ENCODE peak calls at places on chromosomes 4 and X, in nine cellular contexts. P is A549; T is Karpas-422; D is RWPE1; X is CD4-positive, CD25-positive, alpha-beta regulatory T cell; Q is suprapubic skin; U is cardiac muscle cell; I is PC-3; E is body of pancreas. B is an unnamed sample.

GRCh38 chr4:176438401-176438800 is 118.6 kb downstream of the SPCS3 start:
- DNase-seq in P (no peak), T (no peak), D (no peak), X (no peak), Q (no peak), U (no peak), I (no peak), E (no peak), B (no peak)

GRCh38 chr4:7553280-7553679 is 118.5 kb upstream of the PSAPL1 start:
- DNase-seq in P (no peak), T (no peak), D (no peak), X (no peak), Q (no peak), U (no peak), I (no peak), E (no peak), B (no peak)

GRCh38 chr4:56129431-56129861 is 180.7 kb downstream of the CEP135 start:
- DNase-seq in P (peak; percentile 48), T (peak; percentile 57), D (peak; percentile 26), X (peak; percentile 18), Q (no peak), U (peak; percentile 80), I (peak; percentile 68), E (peak; percentile 38), B (no peak)

GRCh38 chrX:139851730-139852129 is 81.1 kb downstream of the ATP11C start:
- DNase-seq in P (no peak), T (no peak), D (no peak), X (no peak), Q (no peak), U (no peak), I (no peak), E (no peak), B (no peak)

GRCh38 chr4:105630670-105631655 is 77.5 kb downstream of the INTS12 start:
- DNase-seq in P (no peak), T (no peak), D (peak; percentile 21), X (no peak), Q (no peak), U (no peak), I (no peak), E (no peak), B (no peak)

GRCh38 chrX:150155396-150156048 is 207.6 kb upstream of the MAMLD1 start:
- DNase-seq in P (peak; percentile 58), T (no peak), D (peak; percentile 26), X (no peak), Q (no peak), U (peak; percentile 63), I (peak; percentile 63), E (peak; percentile 13), B (no peak)

GRCh38 chrX:134460005-134460860 is at the start of gene HPRT1:
- DNase-seq in P (peak; percentile 79), T (peak; percentile 90), D (peak; percentile 38), X (peak; percentile 85), Q (peak; percentile 83), U (peak; percentile 83), I (peak; percentile 78), E (peak; percentile 87), B (peak; percentile 90)

GRCh38 chr4:73599182-73599581 is 21.1 kb downstream of the RASSF6 start:
- DNase-seq in P (peak; percentile 91), T (no peak), D (peak; percentile 34), X (no peak), Q (no peak), U (peak; percentile 78), I (peak; percentile 51), E (peak; percentile 65), B (no peak)

GRCh38 chrX:149641432-149641831 is 9.8 kb upstream of the TMEM185A start:
- DNase-seq in P (no peak), T (no peak), D (no peak), X (no peak), Q (no peak), U (no peak), I (no peak), E (no peak), B (no peak)

GRCh38 chr4:93983133-93983532 is 154.6 kb downstream of the ATOH1 start:
- DNase-seq in P (no peak), T (no peak), D (no peak), X (no peak), Q (no peak), U (no peak), I (no peak), E (no peak), B (no peak)

GRCh38 chrX:40172169-40172979 is 74.6 kb upstream of the BCOR start:
- DNase-seq in P (no peak), T (no peak), D (no peak), X (peak; percentile 58), Q (no peak), U (peak; percentile 65), I (peak; percentile 49), E (peak; percentile 67), B (peak; percentile 70)

GRCh38 chrX:40174594-40175415 is 77.0 kb upstream of the BCOR start:
- DNase-seq in P (peak; percentile 33), T (peak; percentile 68), D (no peak), X (peak; percentile 56), Q (no peak), U (peak; percentile 75), I (peak; percentile 52), E (peak; percentile 63), B (peak; percentile 56)

GRCh38 chrX:40172980-40173661 is 75.4 kb upstream of the BCOR start:
- DNase-seq in P (no peak), T (no peak), D (no peak), X (peak; percentile 28), Q (no peak), U (no peak), I (no peak), E (no peak), B (no peak)

GRCh38 chrX:40175416-40176255 is 77.9 kb upstream of the BCOR start:
- DNase-seq in P (peak; percentile 60), T (peak; percentile 94), D (no peak), X (peak; percentile 93), Q (no peak), U (peak; percentile 71), I (peak; percentile 48), E (peak; percentile 66), B (peak; percentile 77)

GRCh38 chrX:40173662-40174593 is 76.2 kb upstream of the BCOR start:
- DNase-seq in P (no peak), T (no peak), D (no peak), X (peak; percentile 80), Q (no peak), U (peak; percentile 39), I (peak; percentile 70), E (peak; percentile 63), B (peak; percentile 56)
- H3K27ac ChIP-seq in P (no peak overlapping the region), T (no peak overlapping the region), D (peak overlapping the region; percentile 88), X (peak overlapping the region; percentile 91), Q (peak overlapping the region; percentile 96), U (peak overlapping the region; percentile 85), I (peak overlapping the region; percentile 55), E (peak overlapping the region; percentile 94), B (peak overlapping the region; percentile 86)

DNA sequence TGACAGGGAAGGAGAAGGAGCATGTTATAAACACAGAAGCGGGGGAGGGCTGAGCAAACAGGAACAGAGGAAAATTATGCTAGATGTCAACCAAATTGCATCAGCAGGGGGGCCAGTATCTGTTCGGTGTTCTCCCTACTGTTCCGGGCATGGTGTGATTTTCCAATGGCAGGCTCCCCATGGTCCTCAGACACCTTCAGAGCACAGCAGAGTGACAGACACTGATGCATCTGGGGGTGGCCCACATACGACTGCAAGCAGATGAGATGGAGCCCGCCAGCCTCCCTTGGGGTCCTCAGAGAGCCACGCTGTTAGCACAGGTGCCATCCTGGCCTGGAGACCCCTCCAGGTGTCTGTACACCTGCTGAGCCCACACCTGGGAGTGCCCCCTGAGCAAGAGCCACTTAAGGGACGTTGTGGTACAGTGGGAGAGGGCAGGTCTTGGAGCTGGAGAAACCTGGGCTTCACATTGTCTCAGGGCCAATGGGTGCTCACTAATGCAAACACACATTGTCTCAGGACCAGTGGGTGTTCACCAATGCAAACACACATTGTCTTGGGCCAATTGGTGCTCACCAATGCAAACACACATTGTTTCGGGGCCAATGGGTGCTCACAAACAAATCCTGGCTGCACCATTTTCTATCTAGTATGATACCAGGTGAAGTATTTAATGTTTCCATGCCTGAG is 95.4 kb downstream of the SLC2A9 start:
- DNase-seq in P (no peak), T (no peak), D (no peak), X (no peak), Q (no peak), U (no peak), I (no peak), E (no peak), B (no peak)
- H3K27ac ChIP-seq in P (no peak overlapping the region), T (no peak overlapping the region), D (no peak overlapping the region), X (no peak overlapping the region), Q (no peak overlapping the region), U (no peak overlapping the region), I (no peak overlapping the region), E (no peak overlapping the region), B (no peak overlapping the region)

GRCh38 chr4:108045687-108046024 is 56.0 kb downstream of the HADH start:
- DNase-seq in P (no peak), T (no peak), D (no peak), X (no peak), Q (no peak), U (peak; percentile 25), I (peak; percentile 51), E (peak; percentile 76), B (peak; percentile 34)

GRCh38 chr4:108042927-108043326 is 53.2 kb downstream of the HADH start:
- DNase-seq in P (no peak), T (no peak), D (no peak), X (no peak), Q (no peak), U (no peak), I (no peak), E (no peak), B (no peak)

GRCh38 chr4:108043536-108043935 is 53.8 kb downstream of the HADH start:
- DNase-seq in P (no peak), T (no peak), D (no peak), X (no peak), Q (no peak), U (no peak), I (no peak), E (no peak), B (no peak)

GRCh38 chr4:108047199-108047598 is 57.5 kb downstream of the HADH start:
- DNase-seq in P (no peak), T (no peak), D (no peak), X (no peak), Q (no peak), U (no peak), I (no peak), E (no peak), B (no peak)

DNA sequence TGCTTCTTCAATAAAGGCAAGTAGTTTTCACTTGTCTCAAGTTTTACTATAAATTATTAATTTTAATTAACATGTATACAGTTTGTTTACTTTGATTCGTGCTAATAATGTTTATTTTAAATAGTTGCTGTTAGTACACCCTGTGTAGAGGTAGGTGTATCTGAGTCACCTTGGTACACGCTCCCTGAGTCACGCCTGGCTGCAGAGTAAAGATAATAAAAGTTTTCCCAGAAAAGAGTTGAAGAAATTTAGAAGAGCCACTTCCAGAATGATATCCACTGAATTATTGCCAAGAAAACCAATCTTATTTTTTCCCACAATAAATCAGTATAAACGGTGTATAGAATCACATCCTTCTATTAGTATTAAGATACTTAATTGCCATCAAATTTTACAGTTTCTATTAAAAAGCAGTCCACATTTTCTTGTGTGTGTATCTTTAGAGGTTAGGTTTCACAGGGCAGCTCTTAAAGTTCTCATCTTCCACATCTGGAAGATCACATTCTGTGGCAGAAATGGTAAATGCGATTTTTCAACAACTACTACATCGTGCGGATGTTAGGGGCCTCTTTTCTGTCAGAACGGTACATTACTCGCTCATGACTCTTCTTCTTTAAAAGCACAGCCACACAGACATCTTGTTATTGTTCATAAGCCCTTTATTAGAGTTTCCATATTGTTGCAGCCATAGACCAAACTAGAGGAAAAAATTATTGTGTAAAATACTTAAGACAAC is 55.4 kb downstream of the HADH start:
- DNase-seq in P (no peak), T (no peak), D (peak; percentile 41), X (no peak), Q (no peak), U (no peak), I (peak; percentile 56), E (no peak), B (no peak)
- H3K27ac ChIP-seq in P (no peak overlapping the region), T (no peak overlapping the region), D (no peak overlapping the region), X (peak overlapping the region; percentile 62), Q (no peak overlapping the region), U (peak overlapping the region; percentile 12), I (peak overlapping the region; percentile 59), E (no peak overlapping the region), B (no peak overlapping the region)

GRCh38 chrX:9747644-9748043 is 18.0 kb downstream of the GPR143 start:
- DNase-seq in P (no peak), T (no peak), D (no peak), X (no peak), Q (no peak), U (no peak), I (no peak), E (no peak), B (no peak)
- H3K27ac ChIP-seq in P (no peak overlapping the region), T (no peak overlapping the region), D (no peak overlapping the region), X (no peak overlapping the region), Q (no peak overlapping the region), U (no peak overlapping the region), I (no peak overlapping the region), E (no peak overlapping the region), B (no peak overlapping the region)

B was measured in psoas muscle.